ENCODE peak calls at places on chromosomes 6 and 20, in five cellular contexts. N is CD4-positive, alpha-beta T cell; Z is left colon; B is H54; L is LoVo. Q is an unnamed sample.
A peak's percentile ranks its signal among the peaks of the same experiment; 100 is the strongest.

GRCh38 chr20:12649234-12649633 is 359.5 kb upstream of the SPTLC3 start:
- DNase-seq in Z (no peak), N (no peak), B (no peak), L (no peak), Q (no peak)

GRCh38 chr6:95548188-95548837 is 29.0 kb upstream of the MANEA start:
- DNase-seq in Z (no peak), N (no peak), B (no peak), L (no peak), Q (no peak)

GRCh38 chr20:33677991-33678431 is 3.8 kb upstream of the NECAB3 start:
- DNase-seq in L (no peak), B (no peak), N (no peak), Z (no peak), Q (no peak)

GRCh38 chr6:154471609-154472362 is 38.7 kb downstream of the CNKSR3 start:
- DNase-seq in Z (no peak), B (no peak), N (no peak), L (no peak), Q (no peak)

GRCh38 chr6:33607784-33608161 is 13.3 kb upstream of the ITPR3 start:
- DNase-seq in L (no peak), N (no peak), B (no peak), Z (peak; percentile 53), Q (no peak)

GRCh38 chr6:167509853-167510220 is 185.0 kb downstream of the TTLL2 start:
- DNase-seq in Z (no peak), N (no peak), B (no peak), L (no peak), Q (no peak)

GRCh38 chr20:50543326-50543725 is 33.1 kb downstream of the PTPN1 start:
- DNase-seq in N (no peak), L (no peak), B (no peak), Z (no peak), Q (no peak)

GRCh38 chr6:4125933-4126864 is 9.2 kb downstream of the ECI2 start:
- DNase-seq in Z (no peak), L (no peak), B (peak; percentile 56), N (no peak), Q (peak; percentile 86)

GRCh38 chr6:33170176-33171095 is 21.8 kb downstream of the COL11A2 start:
- DNase-seq in L (no peak), B (no peak), N (no peak), Z (no peak), Q (no peak)

GRCh38 chr6:168113226-168113625 is 34.2 kb upstream of the FRMD1 start:
- DNase-seq in L (no peak), B (no peak), N (no peak), Z (no peak), Q (no peak)

GRCh38 chr6:137493218-137494038 is 766 bp downstream of the OLIG3 start:
- DNase-seq in N (no peak), Z (no peak), B (no peak), L (no peak), Q (no peak)

GRCh38 chr20:47568019-47568418 is 66.3 kb downstream of the NCOA3 start:
- DNase-seq in B (peak; percentile 13), L (peak; percentile 69), Z (no peak), N (no peak), Q (no peak)

GRCh38 chr6:80508885-80509630 is 402.6 kb downstream of the BCKDHB start:
- DNase-seq in N (no peak), B (no peak), L (no peak), Z (no peak), Q (no peak)

GRCh38 chr6:20652691-20653479 is 118.6 kb downstream of the CDKAL1 start:
- DNase-seq in N (no peak), Z (no peak), L (peak; percentile 72), B (no peak), Q (no peak)

GRCh38 chr6:24492475-24492874 is 2.3 kb upstream of the ALDH5A1 start:
- DNase-seq in N (no peak), Z (no peak), L (peak; percentile 23), B (no peak), Q (no peak)

GRCh38 chr20:34415079-34415478 is 52.0 kb downstream of the ITCH start:
- DNase-seq in L (no peak), B (no peak), Z (peak; percentile 33), N (no peak), Q (no peak)

GRCh38 chr20:20463933-20464374 is 96.0 kb downstream of the INSM1 start:
- DNase-seq in L (no peak), Z (no peak), N (no peak), B (no peak), Q (no peak)

GRCh38 chr20:17843246-17844132 is 125.1 kb downstream of the SNX5 start:
- DNase-seq in B (peak; percentile 79), Z (no peak), L (peak; percentile 9), N (no peak), Q (peak; percentile 93)

GRCh38 chr20:32018269-32019155 is 8.3 kb downstream of the CCM2L start:
- DNase-seq in B (peak; percentile 88), Z (peak; percentile 62), L (peak; percentile 75), N (peak; percentile 24), Q (peak; percentile 78)

GRCh38 chr20:528923-529594 is 14.5 kb downstream of the CSNK2A1 start:
- DNase-seq in B (peak; percentile 22), N (no peak), Z (no peak), L (peak; percentile 50), Q (peak; percentile 83)

GRCh38 chr6:161413361-161413771 is 139.5 kb upstream of the AGPAT4 start:
- DNase-seq in L (no peak), N (no peak), Z (no peak), B (no peak), Q (no peak)

GRCh38 chr6:87830834-87831374 is 128.9 kb upstream of the AKIRIN2 start:
- DNase-seq in B (no peak), L (no peak), N (no peak), Z (peak; percentile 30), Q (no peak)

GRCh38 chr20:31822421-31823330 is 3.5 kb downstream of the MYLK2 start:
- DNase-seq in N (peak; percentile 67), Z (peak; percentile 51), B (peak; percentile 73), L (peak; percentile 63), Q (peak; percentile 70)

GRCh38 chr6:17493286-17493685 is 99.9 kb downstream of the CAP2 start:
- DNase-seq in B (peak; percentile 39), L (no peak), N (no peak), Z (no peak), Q (no peak)

GRCh38 chr6:17589402-17590116 is 10.5 kb upstream of the FAM8A1 start:
- DNase-seq in L (no peak), N (no peak), Z (peak; percentile 78), B (peak; percentile 77), Q (peak; percentile 93)

Q was measured in SW 1271.